ENCODE peak calls at places on chromosomes 3 and 15, in ten cellular contexts. H is fibroblast of mammary gland, A is lower leg skin, R is HepG2, Y is GM12865, G is suprapubic skin, T is uterus, I is astrocyte, O is transverse colon, N is mammary epithelial cell. S is an unnamed sample.

GRCh38 chr3:60579734-60580133 is 671.5 kb downstream of the FHIT start:
- DNase-seq in R (no peak), O (no peak), N (peak; percentile 91), A (no peak), G (no peak), Y (no peak), H (peak; percentile 89), T (no peak), I (peak; percentile 94), S (no peak)

GRCh38 chr3:47082519-47082918 is 81.4 kb downstream of the SETD2 start:
- DNase-seq in H (peak; percentile 66), N (no peak), G (no peak), Y (peak; percentile 31), O (no peak), T (no peak), R (no peak), I (peak; percentile 42), A (no peak), S (no peak)

GRCh38 chr3:196868297-196868661 is 559 bp downstream of the SENP5 start:
- DNase-seq in H (peak; percentile 13), N (no peak), T (no peak), A (no peak), R (peak; percentile 20), O (peak; percentile 17), I (peak; percentile 22), G (peak; percentile 64), Y (peak; percentile 47), S (no peak)

GRCh38 chr15:71201471-71201870 is 86.2 kb downstream of the THSD4 start:
- DNase-seq in T (no peak), G (no peak), A (no peak), Y (no peak), R (no peak), H (no peak), N (no peak), I (no peak), O (peak; percentile 11), S (no peak)

GRCh38 chr3:113844622-113845222 is 6.1 kb downstream of the GRAMD1C start:
- DNase-seq in H (peak; percentile 48), N (peak; percentile 35), A (no peak), I (peak; percentile 23), R (peak; percentile 39), G (no peak), Y (peak; percentile 41), O (no peak), T (no peak), S (no peak)

GRCh38 chr3:179969525-179969924 is 67.2 kb downstream of the PEX5L start:
- DNase-seq in N (peak; percentile 91), A (no peak), G (no peak), T (no peak), H (peak; percentile 74), I (peak; percentile 16), O (no peak), Y (peak; percentile 47), R (no peak), S (no peak)

GRCh38 chr3:106299300-106300098 is 430.7 kb upstream of the CBLB start:
- DNase-seq in N (peak; percentile 12), Y (peak; percentile 91), I (peak; percentile 69), G (no peak), R (no peak), H (peak; percentile 60), T (no peak), A (no peak), O (no peak), S (no peak)

GRCh38 chr15:71725215-71725955 is 85.0 kb upstream of the NR2E3 start:
- DNase-seq in N (peak; percentile 79), T (no peak), H (peak; percentile 76), G (no peak), O (no peak), I (no peak), R (no peak), Y (no peak), A (no peak), S (no peak)

GRCh38 chr3:72446406-72447058 is 401.7 kb downstream of the SHQ1 start:
- DNase-seq in Y (peak; percentile 34), I (peak; percentile 25), O (no peak), T (no peak), H (peak; percentile 28), G (no peak), R (no peak), A (peak; percentile 36), N (peak; percentile 58), S (peak; percentile 74)

GRCh38 chr3:71430941-71431552 is 152.5 kb downstream of the FOXP1 start:
- DNase-seq in N (peak; percentile 75), T (no peak), O (no peak), I (peak; percentile 43), R (no peak), H (no peak), A (no peak), Y (no peak), G (no peak), S (no peak)

GRCh38 chr3:15325228-15325627 is 7.2 kb downstream of the SH3BP5 start:
- DNase-seq in I (peak; percentile 89), A (no peak), Y (no peak), O (no peak), R (no peak), H (peak; percentile 72), T (peak; percentile 57), G (peak; percentile 52), N (peak; percentile 36), S (no peak)

GRCh38 chr15:23565395-23566069 is at the start of gene MKRN3:
- DNase-seq in T (no peak), I (peak; percentile 88), O (peak; percentile 18), Y (no peak), R (peak; percentile 44), H (no peak), N (no peak), A (no peak), G (no peak), S (no peak)

GRCh38 chr3:45499529-45499928 is 95.0 kb upstream of the LIMD1 start:
- DNase-seq in I (peak; percentile 34), A (no peak), Y (no peak), G (no peak), N (peak; percentile 30), H (peak; percentile 71), R (peak; percentile 12), O (no peak), T (no peak), S (no peak)

GRCh38 chr3:31432897-31433678 is 99.6 kb upstream of the STT3B start:
- DNase-seq in N (no peak), A (no peak), O (no peak), T (no peak), I (peak; percentile 33), R (no peak), H (peak; percentile 23), G (no peak), Y (peak; percentile 46), S (no peak)

GRCh38 chr3:189937302-189938255 is 183.1 kb downstream of the P3H2 start:
- DNase-seq in G (no peak), I (peak; percentile 100), T (no peak), H (peak; percentile 99), N (peak; percentile 100), O (no peak), A (no peak), R (no peak), Y (no peak), S (no peak)

DNA sequence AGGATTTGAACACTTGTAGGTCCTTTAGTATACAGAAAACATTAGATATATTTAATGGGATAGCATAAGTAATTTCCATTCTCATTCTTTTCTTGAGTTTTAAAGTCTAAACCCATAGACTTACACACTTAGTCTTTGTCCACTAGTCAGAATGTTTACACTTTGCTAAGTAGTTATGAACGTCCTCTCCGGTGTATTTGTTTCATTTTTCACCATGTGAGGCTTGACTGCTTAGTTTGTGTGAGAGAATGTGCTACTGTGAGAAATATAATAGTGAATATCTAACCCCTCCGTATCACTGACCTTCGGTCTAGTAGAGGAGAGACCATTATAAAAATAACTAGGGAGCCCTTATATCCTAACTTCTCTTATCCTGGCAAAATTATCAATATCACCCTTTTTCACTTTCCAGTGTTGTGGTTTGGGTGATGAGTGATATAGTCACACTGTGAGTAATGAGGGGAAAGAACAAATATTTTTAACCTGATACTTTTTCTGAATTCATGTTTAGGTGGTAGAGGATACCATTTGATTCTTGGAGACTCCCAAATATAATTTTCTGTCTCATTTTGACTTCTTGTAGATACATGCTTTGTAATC is 122.4 kb downstream of the UBE2E2 start:
- DNase-seq in H (peak; percentile 28), T (no peak), N (peak; percentile 56), R (no peak), O (no peak), A (no peak), G (no peak), Y (peak; percentile 36), I (no peak), S (no peak)
- TF ChIP-seq CTCF in H (no peak), T (no peak), N (no peak), R (no peak), O (no peak), A (no peak), G (no peak), Y (no peak), I (no peak), S (no peak)

GRCh38 chr3:58779934-58780333 is 113.4 kb upstream of the FAM3D start:
- DNase-seq in T (no peak), O (no peak), A (no peak), H (no peak), G (no peak), N (no peak), R (no peak), I (no peak), Y (no peak), S (no peak)

DNA sequence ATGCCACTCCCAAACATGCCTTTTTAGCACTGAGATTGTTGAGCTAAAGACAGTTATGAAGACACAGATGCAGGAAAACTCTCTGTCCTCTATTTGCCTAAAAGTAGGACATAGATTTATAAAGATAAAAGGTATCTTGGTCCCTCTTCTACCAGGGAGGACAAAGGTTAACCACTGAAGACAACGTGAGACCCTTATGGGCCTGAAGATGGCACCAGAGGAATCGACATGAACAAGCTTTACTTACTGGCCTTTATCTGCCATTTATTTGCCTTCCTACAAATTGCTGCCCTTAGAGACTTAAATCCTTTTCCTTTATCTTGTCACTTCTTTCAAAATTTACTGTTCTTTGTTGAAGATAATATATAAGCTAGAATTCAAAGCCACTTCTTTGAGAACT is 109.7 kb upstream of the FAM3D start:
- DNase-seq in O (no peak), A (no peak), H (peak; percentile 5), T (no peak), R (no peak), I (no peak), Y (peak; percentile 4), G (no peak), N (no peak), S (no peak)
- TF ChIP-seq CTCF in O (no peak), A (no peak), H (no peak), T (no peak), R (peak; percentile 24), I (no peak), Y (no peak), G (no peak), N (no peak), S (no peak)

GRCh38 chr15:34012461-34013028 is 26.5 kb downstream of the AVEN start:
- DNase-seq in O (no peak), Y (no peak), G (no peak), N (no peak), A (no peak), R (no peak), I (peak; percentile 62), H (no peak), T (no peak), S (no peak)
- TF ChIP-seq CTCF in O (no peak), Y (no peak), G (no peak), N (no peak), A (no peak), R (no peak), I (no peak), H (no peak), T (no peak), S (no peak)

DNA sequence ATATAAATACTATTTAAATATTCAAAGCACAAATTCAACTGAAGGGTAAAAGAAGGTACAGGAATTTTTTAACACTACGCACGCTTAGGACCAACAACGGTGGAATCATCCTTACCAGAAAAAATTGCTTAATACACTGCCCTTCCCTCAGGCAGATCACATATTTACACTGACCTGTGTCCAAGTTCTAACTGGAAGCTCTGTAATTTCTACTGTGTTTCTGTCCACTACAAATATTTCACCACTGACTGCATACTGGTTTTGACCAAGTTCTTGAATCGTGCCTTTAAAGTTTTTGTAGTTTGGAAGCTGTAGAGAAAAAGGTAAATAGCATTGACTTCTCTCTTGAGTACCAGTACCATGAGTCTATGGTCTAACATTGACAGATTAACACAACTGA is 44.2 kb downstream of the TOP2B start:
- DNase-seq in H (no peak), O (no peak), G (no peak), Y (no peak), R (no peak), N (no peak), T (no peak), A (no peak), I (no peak), S (no peak)
- TF ChIP-seq CTCF in H (no peak), O (no peak), G (no peak), Y (no peak), R (no peak), N (no peak), T (no peak), A (no peak), I (no peak), S (no peak)